ENCODE peak calls at places on chromosomes 13 and 19, in seven cellular contexts. P, X, I, S, A, T and Y are unnamed samples.

GRCh38 chr13:28001837-28002473 is 13.5 kb upstream of the URAD start:
- DNase-seq in P (no peak), X (no peak), I (no peak), S (no peak), A (no peak), T (no peak), Y (no peak)

GRCh38 chr19:41563847-41564514 is 12.0 kb upstream of the CEACAM21 start:
- DNase-seq in P (peak), X (no peak), I (no peak), S (no peak), A (no peak), T (no peak), Y (no peak)

GRCh38 chr13:22194106-22194810 is 523.4 kb downstream of the FGF9 start:
- DNase-seq in P (no peak), X (no peak), I (peak), S (peak), A (no peak), T (no peak), Y (no peak)

GRCh38 chr19:34171539-34171876 is 796 bp upstream of the LSM14A start:
- DNase-seq in P (peak), X (peak), I (peak), S (no peak), A (no peak), T (no peak), Y (no peak)

GRCh38 chr19:23470873-23471555 is 75.7 kb upstream of the ZNF91 start:
- DNase-seq in P (no peak), X (no peak), I (no peak), S (no peak), A (no peak), T (no peak), Y (no peak)

GRCh38 chr13:110825516-110825915 is 89.4 kb downstream of the ANKRD10 start:
- DNase-seq in P (no peak), X (no peak), I (no peak), S (no peak), A (no peak), T (no peak), Y (no peak)

GRCh38 chr13:103324641-103325040 is 258.4 kb upstream of the SLC10A2 start:
- DNase-seq in P (no peak), X (no peak), I (no peak), S (no peak), A (no peak), T (no peak), Y (no peak)

GRCh38 chr19:17125728-17126677 is 50.4 kb downstream of the MYO9B start:
- DNase-seq in P (no peak), X (peak), I (no peak), S (peak), A (peak), T (no peak), Y (no peak)

GRCh38 chr19:54017266-54017665 is 25.8 kb downstream of the CACNG6 start:
- DNase-seq in P (no peak), X (peak), I (peak), S (no peak), A (peak), T (no peak), Y (no peak)

GRCh38 chr13:46575321-46575721 is 22.4 kb downstream of the LRCH1 start:
- DNase-seq in P (no peak), X (peak), I (peak), S (no peak), A (peak), T (no peak), Y (no peak)

GRCh38 chr13:110680852-110681251 is 25.1 kb downstream of the CARS2 start:
- DNase-seq in P (peak), X (peak), I (no peak), S (no peak), A (peak), T (no peak), Y (no peak)

GRCh38 chr19:48311384-48311783 is 14.0 kb upstream of the EMP3 start:
- DNase-seq in P (no peak), X (no peak), I (no peak), S (no peak), A (no peak), T (no peak), Y (no peak)

GRCh38 chr13:81929988-81930387 is 1589.1 kb upstream of the SPRY2 start:
- DNase-seq in P (peak), X (peak), I (no peak), S (no peak), A (peak), T (no peak), Y (no peak)
- TF ChIP-seq CTCF in P (peak), X (peak), I (no peak), S (no peak), A (no peak), T (no peak), Y (no peak)

GRCh38 chr19:37778613-37779138 is 710 bp downstream of the ZNF573 start:
- DNase-seq in P (peak), X (peak), I (peak), S (no peak), A (peak), T (no peak), Y (no peak)

GRCh38 chr19:37779139-37780035 is at the start of gene ZNF573:
- DNase-seq in P (peak), X (peak), I (peak), S (peak), A (peak), T (peak), Y (peak)
- TF ChIP-seq CTCF in P (no peak), X (peak), I (peak), S (no peak), A (peak), T (no peak), Y (no peak)

GRCh38 chr13:40622246-40622645 is 44.2 kb downstream of the FOXO1 start:
- DNase-seq in P (no peak), X (no peak), I (no peak), S (no peak), A (no peak), T (no peak), Y (no peak)
- TF ChIP-seq CTCF in P (no peak), X (no peak), I (no peak), S (no peak), A (no peak), T (no peak), Y (no peak)

GRCh38 chr13:37870489-37870845 is 895 bp upstream of the TRPC4 start:
- DNase-seq in P (no peak), X (no peak), I (no peak), S (no peak), A (peak), T (no peak), Y (no peak)
- TF ChIP-seq CTCF in P (no peak), X (no peak), I (no peak), S (no peak), A (no peak), T (no peak), Y (no peak)

GRCh38 chr19:3528080-3528479 is 10.9 kb upstream of the TEKTIP1 start:
- DNase-seq in P (no peak), X (no peak), I (no peak), S (no peak), A (no peak), T (no peak), Y (no peak)

GRCh38 chr19:3525052-3525451 is 13.9 kb upstream of the TEKTIP1 start:
- DNase-seq in P (no peak), X (no peak), I (no peak), S (no peak), A (no peak), T (no peak), Y (no peak)

GRCh38 chr19:3528539-3529211 is 10.3 kb upstream of the TEKTIP1 start:
- DNase-seq in P (no peak), X (no peak), I (no peak), S (no peak), A (no peak), T (no peak), Y (no peak)

GRCh38 chr19:3527250-3527910 is 11.6 kb upstream of the TEKTIP1 start:
- DNase-seq in P (no peak), X (no peak), I (no peak), S (no peak), A (no peak), T (no peak), Y (no peak)

GRCh38 chr19:3526507-3527244 is 12.3 kb upstream of the TEKTIP1 start:
- DNase-seq in P (no peak), X (no peak), I (no peak), S (no peak), A (no peak), T (no peak), Y (no peak)
- TF ChIP-seq CTCF in P (no peak), X (no peak), I (peak), S (no peak), A (peak), T (no peak), Y (no peak)

DNA sequence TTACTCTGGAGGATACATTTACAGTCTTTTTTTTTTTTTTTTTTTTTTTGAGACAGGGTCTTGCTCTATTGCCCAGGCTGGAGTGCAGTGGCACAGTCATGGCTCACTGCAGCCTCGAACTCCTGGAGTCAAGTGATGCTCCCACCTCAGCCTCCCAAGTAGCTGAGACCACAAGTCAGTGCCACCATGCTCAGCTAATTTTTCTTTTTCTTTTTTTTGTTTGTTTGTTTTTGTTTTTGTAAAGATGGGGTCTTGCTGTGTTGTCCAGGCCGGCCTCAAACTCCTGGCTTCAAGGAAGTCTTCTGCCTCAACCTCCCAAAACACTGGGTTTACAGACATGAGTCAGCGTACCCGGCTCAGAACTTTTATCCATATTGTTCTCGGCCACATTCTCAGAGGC is 64.5 kb downstream of the INSR start:
- DNase-seq in P (no peak), X (no peak), I (no peak), S (no peak), A (no peak), T (no peak), Y (no peak)
- TF ChIP-seq CTCF in P (no peak), X (no peak), I (no peak), S (no peak), A (no peak), T (no peak), Y (no peak)